ENCODE peak calls at places on chromosomes 2 and 18, in six cellular contexts. J, M, T, Y, F and D are unnamed samples.

GRCh38 chr2:172484253-172484652 is 56.9 kb downstream of the ITGA6 start:
- DNase-seq in M (no peak), T (no peak), J (peak; percentile 47), F (no peak), Y (peak; percentile 35), D (no peak)

GRCh38 chr2:61469424-61470121 is 1.3 kb downstream of the USP34 start:
- DNase-seq in M (no peak), J (peak; percentile 18), F (peak; percentile 4), T (no peak), Y (no peak), D (no peak)

GRCh38 chr2:137262600-137262999 is 497.3 kb downstream of the THSD7B start:
- DNase-seq in T (no peak), M (no peak), J (no peak), F (no peak), Y (peak; percentile 54), D (no peak)

GRCh38 chr2:199922856-199923255 is 11.8 kb downstream of the C2orf69 start:
- DNase-seq in J (no peak), F (no peak), T (no peak), Y (no peak), M (no peak), D (no peak)

GRCh38 chr2:10529611-10530010 is 81.5 kb upstream of the ODC1 start:
- DNase-seq in T (no peak), J (no peak), M (peak; percentile 47), F (no peak), Y (no peak), D (no peak)

GRCh38 chr2:128444816-128445532 is 126.3 kb upstream of the HS6ST1 start:
- DNase-seq in T (peak; percentile 14), F (no peak), J (no peak), M (peak; percentile 31), Y (no peak), D (no peak)

GRCh38 chr2:10520154-10520553 is 72.0 kb upstream of the ODC1 start:
- DNase-seq in J (peak; percentile 41), T (no peak), M (peak; percentile 34), Y (peak; percentile 82), F (no peak), D (no peak)

GRCh38 chr18:34932363-34932762 is 108.8 kb upstream of the MAPRE2 start:
- DNase-seq in F (no peak), M (no peak), J (no peak), T (no peak), Y (no peak), D (no peak)

GRCh38 chr18:25787281-25787680 is 303.1 kb downstream of the SS18 start:
- DNase-seq in F (no peak), J (no peak), T (no peak), Y (no peak), M (no peak), D (no peak)

GRCh38 chr2:237298323-237299118 is 115.4 kb downstream of the COL6A3 start:
- DNase-seq in T (no peak), M (no peak), Y (no peak), F (peak; percentile 98), J (peak; percentile 85), D (no peak)

GRCh38 chr2:211161236-211161635 is 604.8 kb downstream of the CPS1 start:
- DNase-seq in Y (no peak), F (no peak), M (no peak), T (no peak), J (no peak), D (no peak)

GRCh38 chr2:12081481-12082210 is 335.2 kb downstream of the LPIN1 start:
- DNase-seq in M (no peak), F (no peak), J (peak; percentile 72), T (no peak), Y (no peak), D (no peak)

GRCh38 chr2:197674060-197674459 is 1.3 kb downstream of the RFTN2 start:
- DNase-seq in Y (no peak), J (no peak), F (no peak), T (no peak), M (no peak), D (no peak)

GRCh38 chr2:207796585-207797350 is 27.1 kb upstream of the FZD5 start:
- DNase-seq in F (no peak), J (peak; percentile 44), T (peak; percentile 60), M (no peak), Y (peak; percentile 75), D (no peak)

GRCh38 chr2:159562248-159562647 is 54.1 kb downstream of the BAZ2B start:
- DNase-seq in Y (no peak), M (no peak), J (no peak), F (peak; percentile 20), T (no peak), D (no peak)

GRCh38 chr2:39138837-39139211 is 18.0 kb upstream of the SOS1 start:
- DNase-seq in F (no peak), J (no peak), T (no peak), M (no peak), Y (no peak), D (no peak)

GRCh38 chr2:18063826-18064485 is 185.5 kb downstream of the KCNS3 start:
- DNase-seq in T (no peak), Y (no peak), M (no peak), F (no peak), J (no peak), D (no peak)

GRCh38 chr2:235421618-235422017 is 72.2 kb upstream of the AGAP1 start:
- DNase-seq in T (peak; percentile 75), F (no peak), M (no peak), Y (no peak), J (no peak), D (no peak)

GRCh38 chr18:51168031-51168742 is 29.3 kb downstream of the MEX3C start:
- DNase-seq in T (no peak), Y (peak; percentile 96), F (no peak), J (no peak), M (no peak), D (no peak)

GRCh38 chr2:125172181-125172580 is 1147.1 kb downstream of the CNTNAP5 start:
- DNase-seq in Y (no peak), J (no peak), F (no peak), M (no peak), T (no peak), D (no peak)

DNA sequence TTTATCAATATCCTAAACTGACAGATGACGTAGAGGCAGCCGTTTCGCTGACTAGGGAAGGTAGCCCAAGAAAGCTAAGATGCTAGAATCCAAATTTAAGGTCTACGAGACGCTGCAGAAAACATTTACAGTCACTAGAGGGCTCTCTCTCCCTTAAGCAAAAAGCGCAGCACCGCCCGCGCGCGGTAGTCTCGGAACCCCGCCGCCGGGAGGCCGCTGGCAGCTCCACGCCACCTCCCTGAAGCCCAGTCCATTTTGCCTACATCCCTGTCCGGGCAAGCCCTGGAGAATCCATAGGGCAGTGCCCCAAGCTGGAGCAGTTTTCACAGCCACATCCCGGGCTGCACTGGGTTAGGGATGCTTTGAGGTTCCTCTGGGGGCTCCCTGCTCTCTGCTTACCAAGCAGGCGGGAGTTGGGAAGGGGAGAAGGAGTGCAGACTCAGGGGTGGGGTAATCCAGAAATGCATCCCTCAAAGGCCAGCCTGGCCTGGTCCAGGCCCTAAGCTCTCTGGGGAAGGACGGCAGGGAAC is 1.5 kb upstream of the DPYSL5 start:
- DNase-seq in M (peak; percentile 72), T (peak; percentile 67), Y (peak; percentile 96), F (peak; percentile 52), J (peak; percentile 85), D (peak; percentile 72)
- H3K27ac ChIP-seq in M (no peak overlapping the region), T (no peak overlapping the region), Y (no peak overlapping the region), F (no peak overlapping the region), J (no peak overlapping the region), D (peak overlapping the region; percentile 60)

GRCh38 chr2:54627973-54628372 is 95.5 kb upstream of the EML6 start:
- DNase-seq in J (no peak), Y (no peak), F (no peak), T (no peak), M (no peak), D (no peak)

GRCh38 chr2:54629914-54630609 is 93.4 kb upstream of the EML6 start:
- DNase-seq in Y (no peak), F (peak; percentile 87), J (peak; percentile 29), T (peak; percentile 50), M (no peak), D (no peak)

GRCh38 chr2:54628418-54628817 is 95.0 kb upstream of the EML6 start:
- DNase-seq in T (no peak), J (no peak), F (no peak), M (no peak), Y (no peak), D (no peak)

GRCh38 chr2:54629390-54629789 is 94.1 kb upstream of the EML6 start:
- DNase-seq in M (no peak), F (no peak), Y (no peak), T (no peak), J (no peak), D (no peak)

GRCh38 chr2:54628957-54629356 is 94.5 kb upstream of the EML6 start:
- DNase-seq in F (no peak), Y (no peak), T (no peak), J (no peak), M (no peak), D (no peak)
- H3K27ac ChIP-seq in F (no peak overlapping the region), Y (no peak overlapping the region), T (no peak overlapping the region), J (no peak overlapping the region), M (no peak overlapping the region), D (no peak overlapping the region)

GRCh38 chr2:150676747-150677382 is 189.4 kb upstream of the RND3 start:
- DNase-seq in Y (no peak), J (no peak), F (no peak), T (no peak), M (no peak), D (no peak)

GRCh38 chr2:150679456-150680120 is 192.1 kb upstream of the RND3 start:
- DNase-seq in T (no peak), F (peak; percentile 9), Y (no peak), J (no peak), M (no peak), D (no peak)

GRCh38 chr2:150677561-150677960 is 190.1 kb upstream of the RND3 start:
- DNase-seq in F (no peak), T (no peak), J (no peak), M (no peak), Y (peak; percentile 27), D (no peak)

GRCh38 chr2:150686391-150686790 is 198.9 kb upstream of the RND3 start:
- DNase-seq in Y (no peak), J (peak; percentile 75), T (no peak), M (no peak), F (no peak), D (no peak)

GRCh38 chr2:150681120-150681796 is 193.8 kb upstream of the RND3 start:
- DNase-seq in Y (no peak), J (peak; percentile 86), T (no peak), M (no peak), F (peak; percentile 81), D (no peak)
- H3K27ac ChIP-seq in Y (no peak overlapping the region), J (peak overlapping the region; percentile 93), T (no peak overlapping the region), M (no peak overlapping the region), F (no peak overlapping the region), D (no peak overlapping the region)

DNA sequence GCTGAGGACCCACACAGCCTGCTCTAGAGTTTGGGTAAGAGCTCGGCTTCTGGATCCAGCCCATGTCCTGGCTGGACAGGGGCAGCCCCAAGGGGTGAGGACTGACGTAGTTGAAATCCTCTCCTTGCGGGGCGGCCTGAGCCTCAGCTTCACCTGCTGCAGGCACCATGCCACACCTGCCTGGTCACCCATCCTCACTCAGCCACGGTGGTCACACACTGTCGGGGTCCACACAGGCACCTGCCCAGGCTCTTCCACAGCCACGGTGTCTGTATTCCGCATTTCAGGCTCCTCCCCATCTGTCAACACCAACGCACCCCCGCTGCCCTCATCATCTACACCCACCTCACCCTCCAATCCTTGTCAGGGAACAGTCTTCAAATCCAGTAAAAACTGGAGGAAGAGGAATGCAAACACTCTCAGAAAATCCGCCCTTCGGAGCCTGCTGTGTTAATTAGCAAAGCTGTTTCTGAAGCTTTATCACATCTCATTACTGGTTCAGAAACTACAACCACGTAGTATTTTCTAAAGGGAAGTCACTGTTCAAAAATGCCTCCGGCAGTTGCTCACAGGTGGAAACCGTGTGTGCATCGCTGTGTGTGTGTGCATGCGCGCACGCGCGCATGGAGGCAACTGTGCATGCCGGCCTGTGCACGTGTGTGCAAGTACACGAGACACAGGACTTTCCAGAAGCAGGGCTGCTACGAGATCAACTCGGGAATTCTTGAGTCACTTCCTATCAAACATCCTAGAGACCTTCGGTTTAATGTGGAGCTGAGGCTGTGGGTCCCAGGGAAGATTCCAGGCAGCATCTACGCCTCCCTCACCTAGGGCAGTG is 38.2 kb downstream of the SLC66A2 start:
- DNase-seq in T (no peak), F (no peak), Y (no peak), J (no peak), M (no peak), D (no peak)
- H3K27ac ChIP-seq in T (no peak overlapping the region), F (no peak overlapping the region), Y (no peak overlapping the region), J (no peak overlapping the region), M (no peak overlapping the region), D (no peak overlapping the region)